ENCODE peak calls at places on chromosomes 3 and 15, in seven cellular contexts. D, E, C, F, W, G and L are unnamed samples.

GRCh38 chr15:75193976-75194375 is 7.7 kb upstream of the C15orf39 start:
- DNase-seq in E (no peak), F (no peak), W (no peak), G (no peak), C (no peak), D (no peak), L (no peak)

GRCh38 chr3:71916747-71917369 is 131.9 kb upstream of the PROK2 start:
- DNase-seq in W (peak), C (no peak), E (no peak), F (no peak), G (no peak), D (no peak), L (no peak)

GRCh38 chr15:55960946-55961345 is 32.5 kb downstream of the NEDD4 start:
- DNase-seq in E (no peak), G (no peak), D (no peak), C (no peak), W (no peak), F (no peak), L (no peak)

GRCh38 chr3:36418296-36418695 is 38.0 kb downstream of the STAC start:
- DNase-seq in E (no peak), C (no peak), W (peak), G (no peak), F (no peak), D (no peak), L (no peak)

GRCh38 chr3:126113733-126114132 is 29.8 kb upstream of the SLC41A3 start:
- DNase-seq in W (no peak), E (no peak), D (peak), C (peak), F (no peak), G (peak), L (no peak)

GRCh38 chr3:13105181-13105580 is 32.0 kb upstream of the IQSEC1 start:
- DNase-seq in E (no peak), F (no peak), C (no peak), G (no peak), W (no peak), D (no peak), L (no peak)

GRCh38 chr3:134901461-134901860 is 106.4 kb downstream of the EPHB1 start:
- DNase-seq in F (no peak), E (no peak), G (no peak), C (no peak), D (peak), W (no peak), L (no peak)

GRCh38 chr3:5195605-5196004 is 8.1 kb downstream of the EDEM1 start:
- DNase-seq in E (no peak), G (peak), D (no peak), C (no peak), F (no peak), W (peak), L (no peak)

GRCh38 chr3:38149701-38150100 is 11.2 kb downstream of the MYD88 start:
- DNase-seq in W (no peak), C (no peak), G (no peak), E (no peak), D (no peak), F (no peak), L (peak)

GRCh38 chr3:197690754-197691153 is 46.0 kb downstream of the RUBCN start:
- DNase-seq in E (no peak), D (no peak), F (no peak), C (no peak), W (no peak), G (no peak), L (no peak)

GRCh38 chr3:187139126-187139894 is at the start of gene RPL39L:
- DNase-seq in W (peak), D (peak), F (peak), E (peak), G (peak), C (peak), L (peak)

GRCh38 chr15:76147906-76148553 is 88.2 kb downstream of the TMEM266 start:
- DNase-seq in F (peak), G (peak), D (peak), W (no peak), E (peak), C (peak), L (no peak)

GRCh38 chr15:69305933-69306568 is 7.3 kb downstream of the PAQR5 start:
- DNase-seq in W (no peak), F (no peak), D (no peak), C (no peak), G (no peak), E (no peak), L (no peak)

GRCh38 chr15:31298707-31299172 is 27.9 kb upstream of the KLF13 start:
- DNase-seq in G (no peak), D (peak), E (no peak), C (no peak), W (no peak), F (no peak), L (peak)

GRCh38 chr15:62858343-62858742 is 184.2 kb upstream of the TPM1 start:
- DNase-seq in G (no peak), F (no peak), W (no peak), C (no peak), E (no peak), D (no peak), L (peak)

GRCh38 chr3:131540821-131541220 is 38.0 kb upstream of the MRPL3 start:
- DNase-seq in G (no peak), W (no peak), C (no peak), E (no peak), D (no peak), F (no peak), L (peak)

GRCh38 chr3:130091958-130092357 is 10.3 kb downstream of the ALG1L2 start:
- DNase-seq in G (no peak), W (no peak), F (no peak), E (no peak), D (no peak), C (no peak), L (no peak)

GRCh38 chr3:45464336-45464809 is 76.0 kb downstream of the LARS2 start:
- DNase-seq in C (no peak), F (peak), E (no peak), D (no peak), W (no peak), G (peak), L (peak)

GRCh38 chr15:45326280-45326679 is 52.1 kb downstream of the GATM start:
- DNase-seq in W (no peak), F (no peak), E (no peak), G (no peak), D (no peak), C (no peak), L (no peak)

GRCh38 chr3:38116471-38117162 is 20.3 kb downstream of the ACAA1 start:
- DNase-seq in G (no peak), C (no peak), E (peak), F (peak), W (no peak), D (peak), L (no peak)

GRCh38 chr15:65077981-65078352 is 1.4 kb downstream of the KBTBD13 start:
- DNase-seq in G (no peak), W (peak), C (peak), D (no peak), E (peak), F (peak), L (no peak)

GRCh38 chr3:108485146-108485545 is 25.2 kb downstream of the MYH15 start:
- DNase-seq in W (no peak), G (no peak), F (no peak), D (no peak), E (no peak), C (no peak), L (no peak)

GRCh38 chr3:11335056-11335608 is 62.9 kb downstream of the ATG7 start:
- DNase-seq in F (no peak), W (peak), G (peak), D (no peak), C (no peak), E (no peak), L (no peak)

GRCh38 chr3:151859905-151860304 is 13.5 kb upstream of the SUCNR1 start:
- DNase-seq in D (no peak), C (no peak), F (no peak), E (no peak), G (no peak), W (no peak), L (no peak)

GRCh38 chr3:47476330-47476626 is 537 bp upstream of the SCAP start:
- DNase-seq in G (no peak), W (no peak), F (no peak), E (no peak), D (no peak), C (no peak), L (no peak)

GRCh38 chr3:181838940-181839914 is 127.5 kb downstream of the SOX2 start:
- DNase-seq in W (no peak), E (peak), G (peak), D (no peak), F (no peak), C (no peak), L (no peak)

GRCh38 chr3:115100172-115100571 is 46.9 kb downstream of the ZBTB20 start:
- DNase-seq in F (no peak), W (peak), C (no peak), G (peak), D (no peak), E (no peak), L (no peak)

GRCh38 chr3:173988912-173989311 is 591.4 kb downstream of the NLGN1 start:
- DNase-seq in E (no peak), D (no peak), F (no peak), W (no peak), G (no peak), C (no peak), L (no peak)

DNA sequence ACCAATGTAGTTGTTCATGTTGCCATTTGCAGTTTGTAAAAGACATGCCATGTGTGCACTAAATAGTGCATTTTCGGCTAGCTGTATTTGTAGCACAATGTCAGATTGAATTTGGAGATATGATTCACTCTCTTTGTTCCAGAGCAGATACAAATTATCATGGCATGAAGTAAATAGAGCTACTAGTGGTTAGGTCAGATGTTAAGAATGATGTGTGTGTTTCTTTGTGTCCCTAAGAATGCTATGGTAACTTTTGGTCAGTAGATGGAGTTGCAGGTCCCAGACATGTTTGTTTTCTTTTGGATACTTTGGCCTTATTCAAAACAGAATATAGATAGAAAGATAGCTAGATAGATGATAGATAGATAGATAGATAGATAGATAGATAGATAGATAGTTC is 595.8 kb downstream of the NLGN1 start:
- DNase-seq in C (no peak), F (no peak), W (peak), D (no peak), E (no peak), G (no peak), L (no peak)
- TF ChIP-seq CTCF in C (no peak), F (no peak), W (peak), D (no peak), E (no peak), G (peak), L (no peak)

DNA sequence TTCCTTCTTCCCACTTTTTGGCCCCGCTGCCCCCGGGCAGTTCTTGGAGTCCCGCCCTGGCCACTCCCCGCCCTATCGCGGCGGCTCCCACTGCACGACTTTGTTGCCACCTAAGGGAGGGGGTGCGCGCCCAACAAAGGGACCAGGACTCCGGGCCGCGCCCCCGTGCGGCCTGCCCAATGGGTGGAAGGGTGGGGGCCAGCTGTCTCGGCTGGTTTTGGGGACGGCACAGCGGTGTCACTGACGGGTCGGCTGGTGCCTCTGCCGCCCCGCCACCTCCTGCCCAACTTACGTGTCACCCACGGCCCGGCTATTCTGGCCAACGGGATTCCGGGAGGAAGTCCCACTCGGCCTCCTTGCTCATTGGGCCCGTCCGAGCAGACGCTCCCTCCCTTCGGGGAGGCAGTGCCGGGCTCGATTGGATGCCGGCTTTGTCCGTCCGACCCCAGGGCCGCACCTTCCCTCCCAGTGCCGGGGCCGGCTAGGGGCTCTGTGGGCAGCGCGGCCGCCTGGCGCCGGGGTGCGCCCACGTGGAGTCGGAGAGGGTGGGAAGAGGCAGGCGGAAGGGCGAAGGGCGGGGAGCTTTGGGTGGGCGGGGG is at the start of gene GOLIM4:
- DNase-seq in W (peak), C (peak), E (peak), F (peak), D (peak), G (peak), L (peak)
- TF ChIP-seq CTCF in W (peak), C (no peak), E (no peak), F (no peak), D (no peak), G (peak), L (no peak)

DNA sequence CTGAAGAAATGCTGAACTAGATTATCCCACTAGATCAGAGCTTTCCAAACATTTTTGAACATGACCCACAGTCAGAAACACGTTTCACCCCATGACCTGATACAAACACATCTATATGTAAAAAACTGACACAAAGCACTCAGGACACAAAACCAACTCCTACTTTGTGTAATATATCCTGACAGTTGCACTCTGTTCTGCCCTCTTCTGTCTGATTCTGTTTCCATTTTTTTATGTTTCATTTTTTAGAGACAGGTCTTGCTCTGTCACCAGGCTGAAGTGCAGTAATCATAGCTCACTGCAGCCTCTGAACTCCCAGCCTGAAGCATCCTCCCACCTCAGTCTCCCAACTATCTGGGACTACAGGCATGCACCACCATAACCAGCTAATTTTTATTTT is 15.8 kb upstream of the RFTN1 start:
- DNase-seq in W (no peak), D (no peak), C (no peak), F (no peak), E (no peak), G (peak), L (no peak)
- TF ChIP-seq CTCF in W (no peak), D (no peak), C (no peak), F (no peak), E (no peak), G (peak), L (no peak)

GRCh38 chr3:122094125-122094524 is 39.0 kb downstream of the CD86 start:
- DNase-seq in G (no peak), C (no peak), D (no peak), E (no peak), W (no peak), F (no peak), L (no peak)

GRCh38 chr3:122091602-122092006 is 36.4 kb downstream of the CD86 start:
- DNase-seq in G (peak), E (no peak), D (no peak), C (no peak), W (no peak), F (no peak), L (no peak)

GRCh38 chr3:122092460-122093165 is 37.5 kb downstream of the CD86 start:
- DNase-seq in D (no peak), W (peak), E (peak), F (peak), G (peak), C (no peak), L (no peak)

GRCh38 chr3:122097141-122097540 is 42.0 kb downstream of the CD86 start:
- DNase-seq in W (no peak), C (no peak), D (no peak), F (no peak), G (peak), E (no peak), L (no peak)

DNA sequence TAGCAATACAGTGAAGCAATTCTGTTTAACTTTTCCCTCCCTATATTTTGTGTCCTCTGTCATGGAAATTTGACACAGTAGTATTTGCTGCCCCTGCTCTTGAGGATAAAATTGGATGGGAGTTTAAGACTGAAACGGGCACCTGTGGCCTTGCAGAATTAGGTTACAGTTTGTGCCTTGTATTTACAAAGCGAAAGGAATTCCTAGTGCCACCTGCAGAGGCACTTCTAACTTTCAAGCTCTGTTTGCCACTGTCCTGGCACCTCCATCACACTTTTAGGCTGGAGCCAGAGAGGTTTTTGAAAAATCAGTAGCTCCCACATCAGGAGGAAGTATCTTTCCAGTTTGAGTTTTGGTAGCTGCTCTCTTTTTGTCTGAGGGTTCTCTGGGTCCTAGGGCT is 39.5 kb downstream of the CD86 start:
- DNase-seq in F (no peak), C (no peak), W (no peak), E (no peak), D (no peak), G (no peak), L (no peak)
- TF ChIP-seq CTCF in F (no peak), C (no peak), W (no peak), E (no peak), D (no peak), G (no peak), L (no peak)

DNA sequence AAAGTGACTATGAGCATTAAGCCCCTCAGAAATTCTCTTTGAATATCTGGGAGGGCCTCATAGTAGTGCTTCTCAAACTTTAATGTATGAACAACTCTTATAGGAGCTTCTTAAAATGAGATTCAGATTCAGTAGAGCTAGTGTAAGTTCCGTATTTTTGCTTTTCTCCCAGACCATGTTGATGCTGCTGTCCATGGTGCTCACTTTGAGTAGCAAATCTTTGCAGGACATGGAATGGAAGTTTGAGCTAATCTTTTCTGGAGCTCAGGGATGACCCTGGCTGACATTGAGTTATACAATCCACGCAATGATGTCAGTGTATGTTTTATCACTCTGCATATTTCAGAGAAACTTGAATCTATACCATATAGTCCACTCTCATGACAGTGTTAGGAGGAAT is 134.2 kb downstream of the OTOL1 start:
- DNase-seq in W (no peak), G (no peak), D (no peak), C (no peak), E (no peak), F (no peak), L (no peak)
- TF ChIP-seq CTCF in W (no peak), G (no peak), D (no peak), C (no peak), E (no peak), F (no peak), L (no peak)

GRCh38 chr15:52163321-52164190 is 27.6 kb downstream of the GNB5 start:
- DNase-seq in D (peak), G (peak), C (no peak), E (no peak), F (no peak), W (no peak), L (no peak)
- TF ChIP-seq CTCF in D (no peak), G (peak), C (no peak), E (no peak), F (no peak), W (peak), L (no peak)

GRCh38 chr3:2713923-2714322 is 396.3 kb downstream of the IL5RA start:
- DNase-seq in D (no peak), F (no peak), G (peak), W (no peak), C (no peak), E (no peak), L (no peak)
- TF ChIP-seq CTCF in D (no peak), F (no peak), G (peak), W (no peak), C (no peak), E (no peak), L (peak)

GRCh38 chr3:15858547-15859506 is 61.0 kb upstream of the ANKRD28 start:
- DNase-seq in G (peak), C (peak), W (peak), D (peak), F (peak), E (peak), L (no peak)
- TF ChIP-seq CTCF in G (no peak), C (no peak), W (no peak), D (no peak), F (no peak), E (no peak), L (no peak)

DNA sequence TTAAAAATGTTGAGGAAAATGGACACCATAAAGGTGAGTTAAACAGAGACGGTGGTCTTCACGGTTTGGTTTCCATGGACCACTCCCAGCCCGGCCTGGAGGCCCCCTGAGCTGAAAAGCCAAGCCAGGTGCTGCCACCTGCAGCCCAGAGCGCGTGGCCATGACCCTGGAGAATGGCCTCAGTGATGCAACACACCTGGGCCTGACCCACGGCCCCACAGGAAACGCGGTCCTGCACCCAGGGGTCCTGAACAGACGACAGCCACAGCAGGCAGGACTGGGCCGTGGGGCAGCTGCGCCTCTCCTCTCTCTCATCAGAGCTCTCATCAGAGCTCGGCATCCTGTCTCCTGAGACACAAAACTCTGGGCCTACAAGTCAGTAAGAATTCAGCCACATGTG is 64.1 kb downstream of the NIPA2 start:
- DNase-seq in D (no peak), W (no peak), E (no peak), F (no peak), G (peak), C (no peak), L (no peak)
- TF ChIP-seq CTCF in D (no peak), W (no peak), E (no peak), F (no peak), G (peak), C (no peak), L (no peak)

GRCh38 chr15:89330881-89331595 is 3.6 kb downstream of the POLG start:
- DNase-seq in G (no peak), F (no peak), E (no peak), W (no peak), D (no peak), C (no peak), L (no peak)

GRCh38 chr15:89333011-89333860 is 1.4 kb downstream of the POLG start:
- DNase-seq in F (no peak), G (peak), E (peak), W (no peak), D (no peak), C (no peak), L (no peak)

GRCh38 chr15:89333959-89334509 is 590 bp downstream of the POLG start:
- DNase-seq in E (no peak), C (no peak), D (no peak), W (no peak), F (no peak), G (no peak), L (no peak)

GRCh38 chr15:89334510-89335288 is at the start of gene POLG:
- DNase-seq in G (peak), E (peak), C (peak), D (peak), W (peak), F (peak), L (peak)

GRCh38 chr15:89332446-89332845 is 2.2 kb downstream of the POLG start:
- DNase-seq in G (peak), E (no peak), W (peak), F (no peak), D (no peak), C (no peak), L (no peak)
- TF ChIP-seq CTCF in G (peak), E (no peak), W (peak), F (no peak), D (no peak), C (no peak), L (peak)